ENCODE peak calls at places on chromosome 1, in nine cellular contexts. H is GM13977, Q is GM23338, M is HCT116, B is breast epithelium, V is glutamatergic neuron, D is GM20000, I is right lobe of liver, W is hepatocyte. C is an unnamed sample.

GRCh38 chr1:28010979-28011378 is 51.2 kb downstream of the XKR8 start:
- DNase-seq in H (no peak), Q (no peak), V (no peak), B (no peak), M (no peak), I (no peak), W (peak; percentile 23), D (no peak), C (no peak)

GRCh38 chr1:81446006-81446669 is 354.6 kb upstream of the ADGRL2 start:
- DNase-seq in D (no peak), B (peak; percentile 58), Q (no peak), H (no peak), W (no peak), I (no peak), M (no peak), V (no peak), C (no peak)

GRCh38 chr1:55250399-55251075 is 35.4 kb upstream of the USP24 start:
- DNase-seq in D (no peak), V (no peak), H (no peak), Q (no peak), B (no peak), W (no peak), M (no peak), I (no peak), C (no peak)

GRCh38 chr1:155128755-155129473 is 1.2 kb downstream of the EFNA1 start:
- DNase-seq in M (no peak), B (peak; percentile 52), V (no peak), I (peak; percentile 90), W (peak; percentile 70), H (no peak), Q (peak; percentile 65), D (no peak), C (no peak)

GRCh38 chr1:47577310-47578025 is 139.6 kb downstream of the FOXD2 start:
- DNase-seq in Q (no peak), V (peak; percentile 13), H (no peak), B (no peak), D (no peak), M (no peak), I (no peak), W (no peak), C (no peak)

GRCh38 chr1:55828031-55828430 is 612.9 kb upstream of the USP24 start:
- DNase-seq in V (no peak), D (no peak), I (no peak), H (no peak), B (peak; percentile 21), W (no peak), Q (no peak), M (no peak), C (no peak)

GRCh38 chr1:185735667-185736105 is 1.5 kb downstream of the HMCN1 start:
- DNase-seq in I (no peak), B (no peak), D (no peak), Q (peak; percentile 43), W (no peak), M (no peak), H (no peak), V (no peak), C (no peak)

GRCh38 chr1:159804924-159805323 is 2.8 kb downstream of the FCRL6 start:
- DNase-seq in H (no peak), I (no peak), D (no peak), Q (no peak), B (no peak), M (no peak), V (no peak), W (no peak), C (no peak)

GRCh38 chr1:229005097-229005496 is 265.8 kb upstream of the RAB4A start:
- DNase-seq in M (no peak), B (no peak), W (no peak), I (no peak), D (no peak), H (no peak), Q (no peak), V (no peak), C (no peak)

GRCh38 chr1:223670458-223671159 is 5.1 kb upstream of the CAPN8 start:
- DNase-seq in V (peak; percentile 48), D (peak; percentile 34), I (peak; percentile 62), Q (peak; percentile 87), H (peak; percentile 31), M (peak; percentile 36), W (peak; percentile 44), B (no peak), C (no peak)

GRCh38 chr1:115837762-115838421 is 3.0 kb downstream of the NHLH2 start:
- DNase-seq in M (no peak), H (no peak), Q (peak; percentile 51), V (peak; percentile 67), W (peak; percentile 16), D (no peak), I (no peak), B (no peak), C (no peak)

GRCh38 chr1:182720465-182720864 is 36.1 kb upstream of the RGS8 start:
- DNase-seq in B (no peak), W (no peak), I (no peak), Q (peak; percentile 42), M (peak; percentile 19), H (no peak), V (peak; percentile 26), D (no peak), C (no peak)
- TF ChIP-seq CTCF in B (no peak), W (peak; percentile 18), I (no peak), Q (peak; percentile 44), M (peak; percentile 59), H (no peak), V (peak; percentile 41), D (no peak), C (no peak)

GRCh38 chr1:18532390-18533170 is 51.9 kb downstream of the KLHDC7A start:
- DNase-seq in I (no peak), H (no peak), W (no peak), M (no peak), V (no peak), Q (no peak), D (no peak), B (no peak), C (no peak)

GRCh38 chr1:18529714-18530113 is 49.0 kb downstream of the KLHDC7A start:
- DNase-seq in M (no peak), D (no peak), V (no peak), H (no peak), Q (no peak), W (no peak), I (no peak), B (no peak), C (no peak)

GRCh38 chr1:18528616-18529015 is 47.9 kb downstream of the KLHDC7A start:
- DNase-seq in B (no peak), V (no peak), M (no peak), I (no peak), H (no peak), W (no peak), Q (no peak), D (no peak), C (no peak)

GRCh38 chr1:18531503-18531845 is 50.7 kb downstream of the KLHDC7A start:
- DNase-seq in H (no peak), V (no peak), I (no peak), D (no peak), W (no peak), M (no peak), B (no peak), Q (no peak), C (no peak)

GRCh38 chr1:18530567-18531502 is 50.1 kb downstream of the KLHDC7A start:
- DNase-seq in H (no peak), W (peak; percentile 52), B (no peak), D (no peak), I (no peak), Q (peak; percentile 60), M (peak; percentile 21), V (no peak), C (no peak)
- TF ChIP-seq CTCF in H (peak; percentile 22), W (peak; percentile 53), B (no peak), D (peak; percentile 8), I (no peak), Q (peak; percentile 65), M (peak; percentile 59), V (no peak), C (no peak)

DNA sequence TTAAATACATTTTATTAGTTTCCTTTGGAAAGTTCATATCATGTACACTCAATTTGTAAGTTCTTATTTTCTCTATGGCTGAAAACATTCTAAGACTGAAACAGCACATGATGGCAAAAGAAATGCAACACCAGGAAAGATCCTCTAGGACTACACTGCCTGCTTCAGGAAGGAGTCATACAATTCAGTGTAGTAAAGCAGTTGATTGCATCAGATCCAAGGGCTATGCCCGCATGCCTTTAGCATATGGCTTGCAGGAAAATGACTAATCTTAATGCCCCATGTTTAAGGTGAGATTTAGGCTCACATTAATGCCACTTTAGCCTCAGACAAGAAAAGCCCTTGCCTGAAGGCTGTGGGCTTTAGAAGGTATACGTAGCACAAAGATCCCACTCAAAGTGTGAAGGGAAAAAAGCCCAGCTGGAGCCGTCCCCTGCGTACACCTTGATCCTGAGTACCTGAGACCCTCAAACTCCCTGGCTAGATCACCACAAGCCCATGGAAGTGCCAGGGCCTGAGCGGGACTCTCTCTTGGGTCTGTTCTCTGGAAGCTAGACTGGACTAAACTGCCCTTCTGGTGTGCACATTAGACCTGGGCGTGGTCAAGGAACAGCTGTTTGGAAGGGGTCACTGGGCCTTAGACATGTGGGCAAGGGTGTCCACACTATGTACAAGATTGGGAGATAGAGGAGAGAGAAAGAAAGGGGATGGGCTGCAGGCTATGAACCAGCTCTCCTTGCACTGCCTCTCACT is 52.9 kb downstream of the ESRRG start:
- DNase-seq in D (no peak), H (no peak), B (no peak), W (peak; percentile 13), Q (peak; percentile 15), V (no peak), M (no peak), I (no peak), C (no peak)
- TF ChIP-seq CTCF in D (no peak), H (no peak), B (no peak), W (no peak), Q (no peak), V (no peak), M (no peak), I (no peak), C (no peak)

GRCh38 chr1:65509912-65510680 is 89.6 kb downstream of the LEPR start:
- DNase-seq in Q (no peak), H (no peak), I (no peak), B (no peak), M (no peak), D (no peak), W (no peak), V (no peak), C (no peak)

GRCh38 chr1:65512383-65512782 is 91.9 kb downstream of the LEPR start:
- DNase-seq in I (peak; percentile 52), V (no peak), Q (no peak), H (no peak), B (no peak), W (no peak), M (no peak), D (no peak), C (no peak)

GRCh38 chr1:65508051-65508450 is 87.6 kb downstream of the LEPR start:
- DNase-seq in D (no peak), H (no peak), I (no peak), W (no peak), Q (no peak), M (no peak), B (no peak), V (no peak), C (no peak)

GRCh38 chr1:65512967-65513777 is 92.7 kb downstream of the LEPR start:
- DNase-seq in M (no peak), I (no peak), D (no peak), Q (no peak), H (no peak), B (no peak), W (no peak), V (no peak), C (no peak)

DNA sequence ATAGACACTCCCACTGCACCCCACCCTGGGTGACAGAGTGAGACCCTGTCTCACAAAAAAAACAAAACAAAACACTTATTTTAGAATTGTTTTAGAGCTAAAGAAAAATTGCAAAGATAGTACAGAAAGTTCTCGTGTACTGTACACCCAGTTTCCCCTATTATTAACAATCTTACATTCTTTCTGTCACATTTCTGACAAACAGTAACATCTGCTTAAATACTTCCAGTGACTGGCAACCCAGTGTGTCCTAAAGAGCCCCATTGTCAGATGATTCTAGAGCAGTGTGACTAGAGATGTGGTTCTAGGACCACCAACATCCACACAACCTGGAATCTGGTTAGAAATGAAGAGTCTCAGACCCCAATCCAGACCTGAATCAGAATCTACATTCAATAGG is 90.5 kb downstream of the LEPR start:
- DNase-seq in Q (no peak), D (no peak), V (no peak), M (no peak), I (no peak), B (no peak), H (no peak), W (no peak), C (no peak)
- TF ChIP-seq CTCF in Q (no peak), D (no peak), V (no peak), M (no peak), I (no peak), B (no peak), H (no peak), W (no peak), C (no peak)

C was measured in GM10248.